ENCODE peak calls at places on chromosomes 11 and 22, in four cellular contexts. B is HCT116, H is prostate gland, D is K562. P is an unnamed sample.

GRCh38 chr11:134170909-134171281 is 52.9 kb downstream of the NCAPD3 start:
- DNase-seq in B (no peak), H (no peak), D (no peak), P (no peak)

GRCh38 chr11:12411806-12412727 is 34.7 kb downstream of the PARVA start:
- DNase-seq in B (peak), H (no peak), D (peak), P (peak)

GRCh38 chr11:77269484-77270123 is 31.9 kb downstream of the GDPD4 start:
- DNase-seq in B (no peak), H (no peak), D (no peak), P (no peak)

GRCh38 chr22:47014946-47015345 is 252.5 kb downstream of the TBC1D22A start:
- DNase-seq in B (no peak), H (no peak), D (no peak), P (no peak)

GRCh38 chr11:32508780-32509179 is 73.4 kb upstream of the WT1 start:
- DNase-seq in B (no peak), H (no peak), D (peak), P (no peak)

GRCh38 chr11:104609297-104609696 is 289.0 kb downstream of the CASP12 start:
- DNase-seq in B (peak), H (peak), D (no peak), P (peak)

GRCh38 chr11:74142624-74143023 is 28.2 kb downstream of the C2CD3 start:
- DNase-seq in B (no peak), H (no peak), D (no peak), P (no peak)

GRCh38 chr11:73403541-73403940 is 27.3 kb downstream of the RELT start:
- DNase-seq in B (no peak), H (no peak), D (no peak), P (no peak)

GRCh38 chr11:113532697-113533424 is 57.7 kb upstream of the DRD2 start:
- DNase-seq in B (peak), H (peak), D (peak), P (peak)

GRCh38 chr11:100739636-100740035 is 52.5 kb downstream of the ARHGAP42 start:
- DNase-seq in B (peak), H (no peak), D (no peak), P (peak)

GRCh38 chr22:19759459-19759993 is 1.1 kb upstream of the TBX1 start:
- DNase-seq in B (no peak), H (no peak), D (no peak), P (no peak)

GRCh38 chr11:91978747-91979146 is 245.9 kb upstream of the FAT3 start:
- DNase-seq in B (no peak), H (no peak), D (no peak), P (no peak)

GRCh38 chr11:44792171-44792570 is 65.4 kb downstream of the TSPAN18 start:
- DNase-seq in B (no peak), H (no peak), D (no peak), P (no peak)

GRCh38 chr11:67118059-67118766 is 850 bp upstream of the KDM2A start:
- DNase-seq in B (no peak), H (peak), D (no peak), P (no peak)

GRCh38 chr22:49657275-49657973 is 170.2 kb downstream of the BRD1 start:
- DNase-seq in B (peak), H (peak), D (peak), P (no peak)

GRCh38 chr11:108364159-108364558 is 103.2 kb downstream of the C11orf65 start:
- DNase-seq in B (no peak), H (no peak), D (no peak), P (no peak)

GRCh38 chr22:44617828-44618227 is 84.2 kb upstream of the PRR5 start:
- DNase-seq in B (no peak), H (no peak), D (no peak), P (no peak)

GRCh38 chr22:19815093-19815822 is 39.4 kb downstream of the GNB1L start:
- DNase-seq in B (no peak), H (no peak), D (peak), P (no peak)

GRCh38 chr11:92728628-92729027 is 240.8 kb upstream of the MTNR1B start:
- DNase-seq in B (no peak), H (no peak), D (no peak), P (no peak)

GRCh38 chr11:92224394-92225205 is at the start of gene FAT3:
- DNase-seq in B (no peak), H (no peak), D (no peak), P (no peak)

GRCh38 chr22:44249376-44250147 is 63.2 kb downstream of the SHISAL1 start:
- DNase-seq in B (no peak), H (no peak), D (no peak), P (no peak)

GRCh38 chr11:86999859-87000753 is 37.6 kb upstream of the TMEM135 start:
- DNase-seq in B (no peak), H (peak), D (peak), P (no peak)

GRCh38 chr11:8709002-8709672 is 26.5 kb downstream of the RPL27A start:
- DNase-seq in B (no peak), H (peak), D (no peak), P (no peak)

GRCh38 chr11:115699326-115699725 is 195.1 kb upstream of the CADM1 start:
- DNase-seq in B (no peak), H (no peak), D (no peak), P (no peak)

GRCh38 chr11:95571861-95572260 is 217.7 kb downstream of the FAM76B start:
- DNase-seq in B (no peak), H (no peak), D (no peak), P (no peak)

GRCh38 chr22:44020981-44021380 is 3.1 kb upstream of the PARVB start:
- DNase-seq in B (no peak), H (no peak), D (peak), P (no peak)

GRCh38 chr11:103108933-103109817 is at the start of gene DYNC2H1:
- DNase-seq in B (peak), H (peak), D (peak), P (peak)
- TF ChIP-seq POLR2A in B (no peak), H (no peak), D (no peak), P (no peak)

GRCh38 chr11:64208086-64208795 is 1.7 kb downstream of the FERMT3 start:
- DNase-seq in B (no peak), H (no peak), D (no peak), P (no peak)

GRCh38 chr11:64207247-64208085 is 945 bp downstream of the FERMT3 start:
- DNase-seq in B (no peak), H (no peak), D (peak), P (peak)

GRCh38 chr11:64208796-64209562 is 2.5 kb downstream of the FERMT3 start:
- DNase-seq in B (no peak), H (no peak), D (no peak), P (no peak)

GRCh38 chr11:64204464-64204989 is 2.0 kb upstream of the FERMT3 start:
- DNase-seq in B (peak), H (peak), D (peak), P (peak)

DNA sequence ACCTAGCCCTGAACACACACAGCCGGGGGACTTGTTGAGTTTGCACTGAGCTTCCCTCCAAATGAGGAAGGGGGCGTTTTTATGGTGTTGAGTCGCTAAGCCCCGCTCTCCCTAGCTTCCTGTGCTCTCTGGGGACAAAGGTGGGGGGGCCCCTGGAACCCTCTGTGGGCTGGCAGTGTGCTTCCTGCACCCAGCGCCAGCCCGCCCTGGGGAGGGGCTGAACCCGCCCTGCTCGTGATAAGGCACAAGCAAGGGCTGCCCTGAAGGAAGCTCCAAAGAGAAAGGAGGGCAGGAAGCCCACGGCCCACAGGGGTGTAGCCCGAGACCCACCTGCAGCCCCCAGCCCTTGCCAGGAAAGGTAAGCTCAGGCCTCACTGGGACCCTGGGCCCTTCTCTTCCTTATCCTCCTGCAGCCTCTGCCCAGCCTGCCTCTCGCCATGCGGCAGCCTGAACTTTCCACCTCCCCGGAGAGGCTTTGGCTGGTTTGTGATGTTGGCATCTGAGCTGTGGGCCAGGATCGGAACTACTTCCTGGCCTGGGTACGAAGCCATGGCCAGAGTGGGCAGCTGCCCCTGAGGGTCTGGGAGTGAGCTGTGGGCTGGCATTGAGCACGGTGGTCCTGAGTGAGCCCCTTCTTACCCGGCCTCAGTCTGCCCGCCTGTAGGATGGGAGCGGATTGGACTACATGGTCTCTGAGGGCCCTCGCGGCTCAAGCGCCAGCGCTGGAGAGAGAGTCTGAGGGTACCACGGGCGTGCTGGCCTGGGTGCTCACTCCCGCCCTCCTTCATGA is at the start of gene FERMT3:
- DNase-seq in B (no peak), H (no peak), D (peak), P (no peak)
- TF ChIP-seq POLR2A in B (no peak), H (no peak), D (peak), P (no peak)

GRCh38 chr11:62727833-62728721 is at the start of gene TTC9C:
- DNase-seq in B (peak), H (peak), D (peak), P (peak)
- TF ChIP-seq POLR2A in B (peak), H (peak), D (peak), P (peak)

GRCh38 chr11:62881579-62882427 is 1.1 kb downstream of the SLC3A2 start:
- DNase-seq in B (peak), H (peak), D (peak), P (peak)
- TF ChIP-seq POLR2A in B (no peak), H (peak), D (no peak), P (peak)

DNA sequence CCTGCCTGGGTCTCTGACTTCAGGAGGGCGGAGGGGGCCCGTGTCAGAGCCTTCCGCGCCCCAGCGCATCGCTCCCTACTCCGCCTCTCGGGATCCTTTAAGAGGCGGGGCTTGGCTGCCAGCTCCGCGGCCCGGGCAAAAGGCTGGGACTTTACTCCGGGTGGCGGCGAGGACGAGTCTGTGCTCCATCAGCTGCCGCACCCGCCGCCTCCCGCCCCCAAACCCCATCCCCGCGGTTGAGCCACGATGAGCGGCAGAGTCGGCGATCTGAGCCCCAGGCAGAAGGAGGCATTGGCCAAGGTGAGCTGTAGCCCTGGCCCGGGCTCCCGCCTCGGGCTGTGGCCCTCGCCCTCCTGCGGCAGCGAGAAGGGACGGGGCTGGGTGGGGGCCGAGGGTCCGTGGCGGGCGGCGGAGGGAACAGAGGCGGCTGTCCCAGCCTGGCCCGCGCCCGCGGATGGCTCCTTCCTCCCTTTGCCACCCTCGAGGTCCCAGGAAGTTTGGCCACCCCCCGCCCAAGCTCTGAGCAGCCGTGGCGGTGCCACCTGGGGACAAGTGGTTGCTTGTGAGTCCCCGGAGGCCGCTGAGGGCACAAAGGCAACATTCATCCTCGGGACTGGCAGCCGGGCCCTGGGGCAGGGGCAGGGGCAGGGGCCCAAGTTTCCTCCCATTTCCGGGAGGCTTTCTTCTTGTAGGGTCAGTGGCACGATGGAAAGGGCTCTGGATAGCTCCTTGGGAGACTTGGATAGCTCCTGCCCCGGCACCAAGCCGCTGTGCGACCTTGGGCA is at the start of gene SEC14L2:
- DNase-seq in B (peak), H (peak), D (no peak), P (no peak)
- TF ChIP-seq POLR2A in B (peak), H (peak), D (no peak), P (peak)

GRCh38 chr22:29769723-29770321 is 2.7 kb downstream of the UQCR10 start:
- DNase-seq in B (no peak), H (no peak), D (no peak), P (no peak)

GRCh38 chr22:29765905-29766631 is 739 bp downstream of the ZMAT5 start:
- DNase-seq in B (no peak), H (no peak), D (peak), P (no peak)

GRCh38 chr22:29768052-29768680 is 997 bp downstream of the UQCR10 start:
- DNase-seq in B (no peak), H (no peak), D (no peak), P (no peak)

GRCh38 chr22:29767289-29768051 is at the start of gene UQCR10:
- DNase-seq in B (peak), H (peak), D (peak), P (peak)

DNA sequence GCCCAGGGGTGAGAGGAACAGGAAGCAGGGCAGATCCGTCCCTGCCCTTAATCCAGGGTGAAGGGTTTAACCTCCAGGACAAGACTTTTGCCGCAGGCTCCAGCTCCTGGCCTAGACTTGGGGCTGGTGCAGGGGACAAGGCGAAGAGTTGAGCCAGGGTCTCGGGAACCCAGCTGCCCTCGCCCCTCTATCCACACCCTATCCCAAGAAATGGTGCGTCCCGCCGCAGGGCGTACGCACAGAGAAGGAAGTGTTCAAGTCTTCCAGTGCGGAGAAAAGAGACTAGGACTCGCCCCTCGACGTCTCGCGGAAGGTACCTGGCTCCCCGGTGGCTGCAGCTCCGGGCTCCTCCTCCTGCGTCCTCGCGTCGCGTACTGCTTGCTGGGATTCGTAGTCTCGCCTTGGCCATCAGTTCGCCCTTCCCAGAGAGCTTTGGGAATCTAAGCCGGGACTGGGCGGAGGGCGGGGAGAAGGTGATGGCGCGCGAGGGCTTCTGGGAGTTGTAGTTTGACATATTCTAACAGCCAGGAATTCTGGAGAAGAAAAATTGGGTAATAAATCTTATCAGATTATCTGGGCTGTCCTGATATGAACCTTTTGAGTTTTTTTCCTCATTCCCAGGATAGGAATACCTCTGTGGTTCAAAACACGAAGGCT is at the start of gene ZMAT5:
- DNase-seq in B (peak), H (peak), D (peak), P (peak)
- TF ChIP-seq POLR2A in B (peak), H (peak), D (no peak), P (peak)

GRCh38 chr22:37676691-37677627 is 1.5 kb downstream of the LGALS1 start:
- DNase-seq in B (peak), H (peak), D (peak), P (peak)
- TF ChIP-seq POLR2A in B (no peak), H (peak), D (no peak), P (peak)

DNA sequence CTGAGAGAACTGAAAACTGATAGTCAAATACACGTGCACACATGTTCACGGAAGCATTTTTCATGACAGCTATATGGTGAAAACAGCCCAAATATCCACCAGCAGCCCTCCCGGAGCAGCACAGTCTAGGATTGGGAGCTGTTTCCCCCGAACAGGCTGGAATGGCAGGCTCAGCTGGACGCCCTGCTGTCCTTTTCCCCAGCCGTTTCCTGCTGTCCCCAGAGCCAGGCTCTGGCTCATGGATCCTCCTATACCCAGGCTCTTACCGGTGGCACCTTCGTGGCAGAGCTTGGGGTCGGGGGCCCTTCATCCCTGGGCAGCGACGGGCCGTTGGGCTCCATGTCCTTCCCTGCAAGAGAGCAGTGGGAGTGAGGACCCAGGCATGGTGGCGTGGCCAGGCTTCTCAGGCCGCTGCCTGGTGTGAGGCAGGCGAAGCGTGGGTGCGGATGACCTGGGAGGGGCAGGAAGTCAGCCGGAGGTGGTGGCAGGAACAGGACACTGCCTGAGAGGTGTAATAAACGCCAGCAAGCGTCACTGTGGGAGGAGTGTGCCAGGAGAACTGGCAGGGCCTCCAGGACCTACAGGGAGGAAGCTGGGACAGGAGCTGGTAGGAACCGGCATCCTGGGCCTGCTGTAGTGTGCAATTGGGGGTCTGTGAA is 38.8 kb downstream of the OSBPL5 start:
- DNase-seq in B (peak), H (peak), D (no peak), P (no peak)
- TF ChIP-seq POLR2A in B (no peak), H (no peak), D (no peak), P (no peak)